ENCODE peak calls at places on chromosomes 4 and X, in six cellular contexts. W is endodermal cell, M is Peyer's patch, K is esophagus squamous epithelium, L is OCI-LY7, R is transverse colon. I is an unnamed sample. For H3K36me3, the result is how much of the 10 kb centered on the place peaks cover.

GRCh38 chrX:13775837-13776236 is 41.1 kb downstream of the GPM6B start:
- DNase-seq in W (no peak), M (no peak), K (no peak), L (no peak), R (no peak), I (no peak)

GRCh38 chr4:123545569-123546122 is 149.1 kb downstream of the SPRY1 start:
- DNase-seq in W (no peak), M (no peak), K (no peak), L (no peak), R (no peak), I (no peak)

GRCh38 chrX:87299563-87300160 is 217.9 kb upstream of the KLHL4 start:
- DNase-seq in W (no peak), M (no peak), K (no peak), L (peak), R (no peak), I (no peak)

GRCh38 chr4:7115557-7116340 is 47.9 kb upstream of the GRPEL1 start:
- DNase-seq in W (no peak), M (no peak), K (no peak), L (no peak), R (no peak), I (no peak)

GRCh38 chrX:53190363-53190960 is 34.5 kb downstream of the KDM5C start:
- DNase-seq in W (peak), M (no peak), K (no peak), L (peak), R (no peak), I (no peak)

GRCh38 chr4:144903953-144904711 is 193.9 kb downstream of the ANAPC10 start:
- DNase-seq in W (no peak), M (no peak), K (no peak), L (no peak), R (no peak), I (no peak)

GRCh38 chr4:109359040-109359646 is 56.7 kb upstream of the COL25A1 start:
- DNase-seq in W (no peak), M (no peak), K (no peak), L (peak), R (no peak), I (no peak)

GRCh38 chrX:136259543-136259942 is 8.3 kb upstream of the MAP7D3 start:
- DNase-seq in W (no peak), M (no peak), K (no peak), L (no peak), R (no peak), I (no peak)

GRCh38 chrX:149641832-149642231 is 10.2 kb upstream of the TMEM185A start:
- DNase-seq in W (no peak), M (no peak), K (no peak), L (no peak), R (no peak), I (no peak)

GRCh38 chr4:41287005-41287404 is 30.3 kb downstream of the UCHL1 start:
- DNase-seq in W (no peak), M (no peak), K (no peak), L (no peak), R (no peak), I (no peak)

GRCh38 chrX:116272881-116273280 is 102.3 kb downstream of the AGTR2 start:
- DNase-seq in W (no peak), M (no peak), K (no peak), L (no peak), R (no peak), I (no peak)

GRCh38 chrX:65752294-65752693 is 84.8 kb downstream of the MSN start:
- DNase-seq in W (no peak), M (no peak), K (no peak), L (no peak), R (no peak), I (no peak)

GRCh38 chrX:111822191-111822590 is 53.8 kb upstream of the TRPC5OS start:
- DNase-seq in W (no peak), M (no peak), K (no peak), L (no peak), R (no peak), I (no peak)

GRCh38 chr4:164945146-164945545 is 32.3 kb downstream of the TRIM61 start:
- DNase-seq in W (no peak), M (no peak), K (no peak), L (no peak), R (no peak), I (no peak)

GRCh38 chr4:74555231-74555630 is 110.3 kb downstream of the AREG start:
- DNase-seq in W (no peak), M (no peak), K (no peak), L (no peak), R (no peak), I (no peak)

GRCh38 chr4:5199142-5199541 is 147.9 kb downstream of the STK32B start:
- DNase-seq in W (no peak), M (no peak), K (no peak), L (no peak), R (no peak), I (no peak)

GRCh38 chrX:134718329-134719317 is 60.4 kb upstream of the PLAC1 start:
- DNase-seq in W (peak), M (no peak), K (no peak), L (peak), R (no peak), I (peak)

GRCh38 chr4:184471872-184472539 is 2.3 kb downstream of the IRF2 start:
- DNase-seq in W (peak), M (no peak), K (no peak), L (peak), R (peak), I (no peak)

GRCh38 chrX:129565046-129565649 is 25.1 kb downstream of the OCRL start:
- DNase-seq in W (peak), M (no peak), K (no peak), L (no peak), R (no peak), I (no peak)

GRCh38 chr4:108171541-108172230 is 3.0 kb upstream of the LEF1 start:
- DNase-seq in W (peak), M (peak), K (no peak), L (no peak), R (no peak), I (peak)

GRCh38 chrX:2824886-2825285 is 3.8 kb upstream of the GYG2 start:
- DNase-seq in W (no peak), M (no peak), K (no peak), L (no peak), R (no peak), I (no peak)

GRCh38 chrX:2831471-2832228 is 2.9 kb downstream of the GYG2 start:
- DNase-seq in W (peak), M (no peak), K (no peak), L (no peak), R (no peak), I (no peak)

GRCh38 chrX:2828404-2829065 is at the start of gene GYG2:
- DNase-seq in W (peak), M (no peak), K (no peak), L (no peak), R (peak), I (no peak)

GRCh38 chrX:2829066-2829430 is 318 bp downstream of the GYG2 start:
- DNase-seq in W (peak), M (no peak), K (no peak), L (no peak), R (peak), I (no peak)

GRCh38 chrX:2829469-2830246 is 928 bp downstream of the GYG2 start:
- DNase-seq in W (peak), M (no peak), K (no peak), L (no peak), R (no peak), I (no peak)
- H3K4me3 ChIP-seq in W (peak), M (peak), K (peak), L (no peak), R (peak), I (no peak)

GRCh38 chr4:67344594-67345380 is 200.5 kb downstream of the CENPC start:
- DNase-seq in W (no peak), M (no peak), K (no peak), L (no peak), R (no peak), I (no peak)
- H3K36me3 ChIP-seq in W (under half), M (under half), K (under half), L (under half), R (under half), I (under half)

GRCh38 chr4:93772858-93773257 is 55.7 kb upstream of the ATOH1 start:
- DNase-seq in W (no peak), M (no peak), K (no peak), L (no peak), R (no peak), I (no peak)
- TF ChIP-seq CTCF in W (no peak), M (no peak), K (no peak), L (no peak), R (no peak), I (no peak)

DNA sequence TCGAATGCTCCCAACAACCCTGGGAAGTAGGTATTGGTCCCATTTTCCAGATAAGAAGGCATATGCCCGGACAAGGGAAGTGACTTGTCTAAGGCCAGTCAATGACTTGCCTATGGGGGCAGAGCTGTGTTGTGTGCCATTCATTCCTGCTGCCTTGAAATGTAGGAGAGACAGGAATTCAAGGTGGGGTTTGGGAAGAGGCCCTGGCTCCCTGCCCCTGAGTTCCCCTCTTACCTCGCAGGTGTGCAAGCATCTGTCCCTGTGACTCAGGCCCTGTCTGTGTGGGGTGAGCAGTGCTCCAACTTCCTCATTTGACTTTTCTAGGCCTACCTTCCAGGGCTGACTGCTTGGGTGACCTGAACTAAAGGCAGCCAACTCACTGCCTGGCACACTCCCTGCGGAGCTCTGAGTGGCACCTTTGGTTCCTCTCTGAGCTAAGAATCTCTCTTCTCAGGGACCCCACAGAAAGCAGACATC is 5.1 kb downstream of the EFNB1 start:
- DNase-seq in W (peak), M (peak), K (no peak), L (peak), R (peak), I (no peak)
- H3K4me3 ChIP-seq in W (no peak), M (no peak), K (peak), L (no peak), R (no peak), I (no peak)

DNA sequence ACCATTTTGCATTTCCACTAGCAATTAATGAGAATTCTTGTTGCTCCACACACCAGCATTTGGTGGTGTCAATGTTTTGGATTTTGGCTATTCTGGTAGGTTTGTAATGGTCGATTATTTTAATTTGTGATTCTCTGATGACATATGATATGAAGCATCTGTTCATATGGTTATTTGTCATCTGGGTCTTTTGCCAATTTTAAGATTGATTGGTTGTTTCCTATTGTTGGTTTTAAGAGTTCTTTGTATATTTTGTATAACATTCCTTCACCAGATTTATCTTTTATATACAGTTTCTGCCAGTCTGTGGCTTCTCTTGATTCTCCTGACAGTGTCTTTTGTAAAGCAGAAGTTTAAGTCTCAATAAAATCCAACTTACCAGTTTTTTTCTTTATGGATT is 18.5 kb upstream of the BDH2 start:
- DNase-seq in W (no peak), M (no peak), K (no peak), L (no peak), R (no peak), I (no peak)
- H3K36me3 ChIP-seq in W (under half), M (under half), K (under half), L (half or more), R (under half), I (under half)

GRCh38 chrX:105226499-105226898 is 6.0 kb upstream of the TEX13A start:
- DNase-seq in W (no peak), M (no peak), K (no peak), L (no peak), R (no peak), I (no peak)
- TF ChIP-seq CTCF in W (no peak), M (no peak), K (no peak), L (no peak), R (no peak), I (no peak)

GRCh38 chr4:78509030-78509429 is 42.5 kb upstream of the ANXA3 start:
- DNase-seq in W (no peak), M (no peak), K (no peak), L (no peak), R (no peak), I (no peak)

GRCh38 chr4:78510108-78510507 is 41.5 kb upstream of the ANXA3 start:
- DNase-seq in W (no peak), M (no peak), K (no peak), L (no peak), R (no peak), I (no peak)

GRCh38 chr4:78512357-78512920 is 39.1 kb upstream of the ANXA3 start:
- DNase-seq in W (no peak), M (peak), K (no peak), L (no peak), R (peak), I (no peak)

GRCh38 chr4:78513411-78513975 is 38.1 kb upstream of the ANXA3 start:
- DNase-seq in W (no peak), M (no peak), K (no peak), L (no peak), R (no peak), I (no peak)

GRCh38 chr4:78510681-78511080 is 40.9 kb upstream of the ANXA3 start:
- DNase-seq in W (no peak), M (no peak), K (no peak), L (no peak), R (no peak), I (no peak)
- H3K4me3 ChIP-seq in W (no peak), M (no peak), K (no peak), L (no peak), R (no peak), I (no peak)